ENCODE peak calls at places on chromosomes 5 and 9, in six cellular contexts. L is A549, O is GM12878, K is H1, R is HepG2, Y is K562. G is an unnamed sample.

GRCh38 chr5:2910401-2911175 is 159.1 kb upstream of the IRX2 start:
- DNase-seq in L (no peak), O (no peak), Y (no peak), K (no peak), R (no peak), G (no peak)

GRCh38 chr5:148873120-148873519 is 46.7 kb downstream of the ADRB2 start:
- DNase-seq in L (no peak), K (no peak), O (no peak), Y (no peak), R (no peak), G (no peak)

GRCh38 chr9:34989946-34990635 is 546 bp downstream of the DNAJB5 start:
- DNase-seq in O (no peak), Y (peak), R (no peak), K (no peak), L (no peak), G (peak)

GRCh38 chr5:154676508-154676907 is 78.7 kb upstream of the LARP1 start:
- DNase-seq in O (no peak), K (no peak), Y (no peak), R (no peak), L (no peak), G (no peak)

GRCh38 chr5:154115314-154115713 is 75.2 kb upstream of the GALNT10 start:
- DNase-seq in R (no peak), L (no peak), Y (no peak), K (no peak), O (no peak), G (no peak)

GRCh38 chr9:3181049-3181953 is 337.4 kb upstream of the PUM3 start:
- DNase-seq in K (peak), Y (peak), O (no peak), L (peak), R (peak), G (peak)

GRCh38 chr5:67972027-67972822 is 243.3 kb upstream of the PIK3R1 start:
- DNase-seq in R (no peak), K (no peak), O (no peak), Y (no peak), L (no peak), G (no peak)

GRCh38 chr5:149697001-149697400 is 33.1 kb upstream of the PPARGC1B start:
- DNase-seq in L (no peak), K (no peak), R (no peak), O (no peak), Y (no peak), G (no peak)

GRCh38 chr9:107455461-107456155 is 34.0 kb downstream of the KLF4 start:
- DNase-seq in R (no peak), Y (no peak), K (no peak), O (no peak), L (no peak), G (no peak)

GRCh38 chr9:71630371-71630770 is 137.9 kb downstream of the CEMIP2 start:
- DNase-seq in Y (peak), O (no peak), R (no peak), K (no peak), L (no peak), G (no peak)

GRCh38 chr5:62268239-62268638 is 37.8 kb upstream of the KIF2A start:
- DNase-seq in R (peak), L (peak), Y (no peak), O (peak), K (no peak), G (no peak)

GRCh38 chr5:135930029-135930948 is 24.5 kb downstream of the LECT2 start:
- DNase-seq in Y (no peak), R (peak), K (peak), O (no peak), L (peak), G (peak)

GRCh38 chr9:131417264-131418142 is 23.6 kb downstream of the PRRC2B start:
- DNase-seq in L (no peak), K (no peak), O (peak), Y (no peak), R (no peak), G (peak)

GRCh38 chr9:131419029-131419614 is 25.2 kb downstream of the PRRC2B start:
- DNase-seq in K (no peak), O (no peak), R (no peak), Y (no peak), L (no peak), G (no peak)

GRCh38 chr9:131419716-131420115 is 25.8 kb downstream of the PRRC2B start:
- DNase-seq in K (no peak), Y (no peak), L (no peak), O (no peak), R (no peak), G (no peak)

GRCh38 chr9:131416509-131416908 is 22.6 kb downstream of the PRRC2B start:
- DNase-seq in Y (no peak), O (no peak), K (no peak), L (no peak), R (no peak), G (no peak)

GRCh38 chr9:131418143-131419028 is 24.5 kb downstream of the PRRC2B start:
- DNase-seq in Y (no peak), L (no peak), O (no peak), R (no peak), K (no peak), G (no peak)
- H3K27ac ChIP-seq in Y (peak), L (peak), O (no peak), R (peak), K (peak), G (peak)

GRCh38 chr5:32828492-32828891 is 117.4 kb downstream of the NPR3 start:
- DNase-seq in O (no peak), Y (no peak), L (no peak), R (no peak), K (no peak), G (no peak)
- TF ChIP-seq EP300 in O (no peak), Y (no peak), L (no peak), R (no peak), K (no peak), G (no peak)

DNA sequence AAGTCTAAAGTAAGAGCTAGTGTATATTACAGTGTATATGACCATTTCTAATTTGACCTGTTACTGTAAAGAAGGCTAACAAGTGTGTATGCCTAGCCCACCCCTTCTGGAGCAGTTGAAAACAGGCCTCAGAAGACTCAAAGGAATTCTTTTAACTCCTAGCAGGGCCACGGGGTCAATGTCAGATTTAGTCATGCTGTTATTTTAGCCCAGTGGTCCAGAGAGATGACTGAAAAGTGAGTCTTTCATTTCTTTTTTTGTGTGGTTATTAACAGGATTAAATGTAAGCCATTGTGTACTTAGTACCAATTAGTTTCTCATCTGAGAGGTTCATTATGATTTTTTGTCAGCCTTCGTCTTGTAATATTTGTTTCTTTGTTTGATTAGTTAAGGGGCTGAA is 24.4 kb downstream of the ZCCHC7 start:
- DNase-seq in L (no peak), Y (peak), K (no peak), R (peak), O (peak), G (no peak)
- TF ChIP-seq USF2 in L (no peak), Y (no peak), K (no peak), R (no peak), O (no peak), G (no peak)

GRCh38 chr5:80667384-80667783 is 12.6 kb upstream of the DHFR start:
- DNase-seq in R (no peak), L (no peak), O (no peak), K (no peak), Y (no peak), G (no peak)

GRCh38 chr5:80672140-80672736 is 17.5 kb upstream of the DHFR start:
- DNase-seq in L (peak), K (no peak), Y (peak), R (peak), O (peak), G (peak)

GRCh38 chr5:80665057-80665456 is 10.3 kb upstream of the DHFR start:
- DNase-seq in Y (no peak), K (no peak), O (no peak), R (no peak), L (no peak), G (no peak)

GRCh38 chr5:80668016-80668969 is 13.5 kb upstream of the DHFR start:
- DNase-seq in K (no peak), L (no peak), Y (no peak), O (no peak), R (peak), G (no peak)
- H3K27ac ChIP-seq in K (no peak), L (no peak), Y (no peak), O (no peak), R (peak), G (no peak)

DNA sequence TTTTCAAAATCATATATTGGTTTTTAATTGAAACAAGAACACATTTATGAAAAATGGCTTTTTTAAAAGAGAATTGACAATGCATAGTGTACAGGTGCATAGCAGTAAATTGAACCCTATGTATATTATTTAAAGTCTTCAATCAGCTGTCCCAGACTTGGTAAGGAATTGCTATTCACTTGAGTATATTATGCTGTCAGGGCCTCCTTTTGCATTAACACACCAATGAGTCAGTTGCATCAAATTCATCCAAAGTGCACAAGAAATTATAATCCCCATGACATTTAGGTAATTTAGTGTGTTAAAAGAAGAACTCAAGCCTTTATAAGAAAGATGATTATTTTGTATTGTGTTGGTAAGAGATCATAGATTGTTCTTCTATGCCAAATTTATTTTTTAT is 748.8 kb upstream of the RIOK2 start:
- DNase-seq in K (no peak), O (no peak), R (no peak), Y (no peak), L (no peak), G (no peak)
- TF ChIP-seq EP300 in K (no peak), O (no peak), R (no peak), Y (no peak), L (no peak), G (no peak)

G was measured in SK-N-SH.